ENCODE peak calls at places on chromosomes 5 and 9, in eight cellular contexts. E is astrocyte of the spinal cord; I is stimulated activated CD4-positive, alpha-beta T cell treated with anti-CD3 and anti-CD28 coated beads, Interleukin-12 subunit alpha, Interleukin-12 subunit beta, amount 100 ng/mL, for 24 hours; K is thyroid gland; L is T-helper 9 cell; Q is HuH-7; B is H54; M is HFFc6. R is an unnamed sample.

GRCh38 chr9:89022071-89022721 is 30.9 kb downstream of the S1PR3 start:
- DNase-seq in M (no peak), B (no peak), K (peak), I (no peak), Q (no peak), E (peak), L (no peak), R (no peak)

GRCh38 chr5:172690258-172691075 is 49.4 kb downstream of the NEURL1B start:
- DNase-seq in K (no peak), Q (no peak), M (no peak), L (no peak), E (no peak), B (no peak), I (no peak), R (no peak)

GRCh38 chr9:83511051-83511450 is 27.1 kb downstream of the FRMD3 start:
- DNase-seq in I (no peak), L (no peak), E (peak), K (peak), M (peak), B (peak), Q (no peak), R (no peak)

GRCh38 chr9:29691758-29692407 is 2118.6 kb upstream of the C9orf72 start:
- DNase-seq in L (no peak), I (no peak), E (peak), Q (peak), M (peak), B (peak), K (no peak), R (no peak)

GRCh38 chr5:115246361-115246991 is 16.2 kb downstream of the PGGT1B start:
- DNase-seq in K (no peak), E (peak), M (peak), B (no peak), L (no peak), Q (no peak), I (no peak), R (no peak)

GRCh38 chr9:16499866-16500265 is 370.6 kb downstream of the BNC2 start:
- DNase-seq in Q (no peak), B (no peak), K (no peak), I (no peak), L (no peak), E (no peak), M (no peak), R (no peak)

GRCh38 chr5:143106175-143106574 is 297.3 kb downstream of the NR3C1 start:
- DNase-seq in E (peak), L (no peak), M (peak), K (peak), Q (peak), I (no peak), B (peak), R (no peak)

GRCh38 chr9:76353280-76353679 is 40.9 kb downstream of the RFK start:
- DNase-seq in Q (no peak), L (no peak), B (no peak), M (no peak), K (no peak), E (peak), I (no peak), R (no peak)

GRCh38 chr5:151495330-151495729 is 47.9 kb downstream of the SLC36A1 start:
- DNase-seq in L (no peak), B (no peak), E (no peak), K (no peak), I (no peak), Q (no peak), M (no peak), R (no peak)

GRCh38 chr5:28414619-28415018 is 1376.2 kb upstream of the CDH9 start:
- DNase-seq in B (no peak), Q (no peak), E (no peak), K (no peak), M (no peak), L (no peak), I (no peak), R (no peak)

GRCh38 chr9:134984372-134985240 is 66.9 kb upstream of the FCN1 start:
- DNase-seq in L (no peak), Q (no peak), E (no peak), M (no peak), B (no peak), K (no peak), I (no peak), R (no peak)

GRCh38 chr9:74770508-74771261 is 117.0 kb downstream of the TRPM6 start:
- DNase-seq in M (no peak), I (peak), B (peak), Q (peak), L (peak), E (no peak), K (no peak), R (no peak)

GRCh38 chr9:134010774-134011173 is 14.5 kb upstream of the BRD3OS start:
- DNase-seq in M (no peak), B (no peak), Q (no peak), L (no peak), I (no peak), K (peak), E (no peak), R (no peak)

GRCh38 chr9:71612889-71613288 is 155.4 kb downstream of the CEMIP2 start:
- DNase-seq in I (no peak), M (no peak), B (no peak), Q (no peak), K (no peak), L (no peak), E (no peak), R (no peak)

GRCh38 chr9:22307013-22307711 is 139.5 kb upstream of the DMRTA1 start:
- DNase-seq in B (no peak), L (no peak), I (no peak), M (peak), E (peak), K (peak), Q (peak), R (no peak)

GRCh38 chr5:143874312-143874711 is 62.4 kb downstream of the HMHB1 start:
- DNase-seq in B (no peak), L (no peak), M (peak), I (no peak), K (peak), Q (no peak), E (peak), R (no peak)

GRCh38 chr5:157366741-157367684 is 93.0 kb upstream of the NIPAL4 start:
- DNase-seq in Q (peak), K (peak), E (peak), L (no peak), M (peak), B (peak), I (no peak), R (no peak)

GRCh38 chr5:150458819-150459557 is 9.4 kb upstream of the RPS14 start:
- DNase-seq in K (peak), M (peak), L (peak), E (peak), I (peak), B (peak), Q (peak), R (no peak)

GRCh38 chr9:131744171-131744714 is 4.4 kb upstream of the RAPGEF1 start:
- DNase-seq in M (no peak), E (no peak), L (no peak), K (no peak), Q (no peak), B (no peak), I (no peak), R (no peak)

GRCh38 chr5:145072880-145073279 is 762.3 kb downstream of the PRELID2 start:
- DNase-seq in L (no peak), E (peak), I (no peak), K (no peak), B (no peak), Q (no peak), M (no peak), R (no peak)

GRCh38 chr5:82765765-82766164 is 311.4 kb downstream of the TMEM167A start:
- DNase-seq in M (no peak), E (no peak), Q (peak), K (no peak), L (no peak), B (no peak), I (no peak), R (no peak)

GRCh38 chr9:38393128-38393809 is 767 bp downstream of the ALDH1B1 start:
- DNase-seq in K (no peak), I (no peak), Q (no peak), M (no peak), B (no peak), L (no peak), E (no peak), R (no peak)

GRCh38 chr5:60673329-60673728 is 26.6 kb downstream of the DEPDC1B start:
- DNase-seq in K (no peak), Q (no peak), I (no peak), E (no peak), L (no peak), B (no peak), M (no peak), R (no peak)

GRCh38 chr5:160175438-160176218 is 53.7 kb upstream of the FABP6 start:
- DNase-seq in B (peak), K (peak), L (no peak), Q (no peak), I (no peak), E (peak), M (no peak), R (no peak)